ENCODE peak calls at places on chromosome 10, in four cellular contexts. R is HepG2, U is K562, G is GM12878. B is an unnamed sample.

GRCh38 chr10:36220122-36220521 is 578.0 kb upstream of the FZD8 start:
- DNase-seq in R (no peak), U (no peak), G (no peak), B (no peak)

GRCh38 chr10:69829792-69830191 is 28.1 kb downstream of the COL13A1 start:
- DNase-seq in R (no peak), U (no peak), G (no peak), B (no peak)

GRCh38 chr10:102231357-102232318 is 5.5 kb downstream of the ELOVL3 start:
- DNase-seq in R (peak), U (peak), G (no peak), B (peak)

GRCh38 chr10:112898540-112899395 is 51.3 kb upstream of the TCF7L2 start:
- DNase-seq in R (peak), U (no peak), G (no peak), B (no peak)

GRCh38 chr10:123761666-123762230 is 95.6 kb downstream of the GPR26 start:
- DNase-seq in R (no peak), U (no peak), G (no peak), B (no peak)

GRCh38 chr10:28509286-28509685 is 23.6 kb upstream of the WAC start:
- DNase-seq in R (no peak), U (no peak), G (no peak), B (no peak)

GRCh38 chr10:34127676-34128075 is 687.4 kb downstream of the PARD3 start:
- DNase-seq in R (no peak), U (no peak), G (no peak), B (no peak)

GRCh38 chr10:80161321-80162084 is 29.0 kb downstream of the PLAC9 start:
- DNase-seq in R (peak), U (peak), G (no peak), B (peak)

GRCh38 chr10:36534471-36535002 is 590.9 kb upstream of the ANKRD30A start:
- DNase-seq in R (no peak), U (no peak), G (no peak), B (no peak)

GRCh38 chr10:34906021-34906965 is 91.2 kb upstream of the PARD3 start:
- DNase-seq in R (peak), U (no peak), G (no peak), B (peak)

GRCh38 chr10:79904671-79905321 is 44.1 kb downstream of the SFTPD start:
- DNase-seq in R (no peak), U (peak), G (no peak), B (peak)

GRCh38 chr10:72653383-72654096 is 27.7 kb upstream of the MICU1 start:
- DNase-seq in R (no peak), U (no peak), G (no peak), B (no peak)

GRCh38 chr10:14751576-14752330 is 22.9 kb downstream of the FAM107B start:
- DNase-seq in R (no peak), U (no peak), G (no peak), B (no peak)

GRCh38 chr10:125083576-125083920 is 76.8 kb downstream of the CTBP2 start:
- DNase-seq in R (no peak), U (no peak), G (no peak), B (no peak)

GRCh38 chr10:101695404-101695732 is 398 bp upstream of the FBXW4 start:
- DNase-seq in R (no peak), U (no peak), G (no peak), B (no peak)

GRCh38 chr10:43852141-43852540 is 203.5 kb upstream of the ZNF32 start:
- DNase-seq in R (no peak), U (no peak), G (no peak), B (no peak)

GRCh38 chr10:35237766-35238512 is 98.4 kb upstream of the CCNY start:
- DNase-seq in R (peak), U (no peak), G (no peak), B (no peak)

GRCh38 chr10:99849525-99849924 is 67.1 kb downstream of the ABCC2 start:
- DNase-seq in R (peak), U (no peak), G (no peak), B (no peak)

GRCh38 chr10:78757542-78757941 is 311.2 kb upstream of the ZMIZ1 start:
- DNase-seq in R (no peak), U (no peak), G (no peak), B (no peak)

GRCh38 chr10:79202188-79203013 is 133.6 kb downstream of the ZMIZ1 start:
- DNase-seq in R (peak), U (peak), G (no peak), B (peak)

GRCh38 chr10:122648599-122649428 is 50.8 kb downstream of the C10orf120 start:
- DNase-seq in R (peak), U (peak), G (no peak), B (peak)

GRCh38 chr10:72379062-72379461 is 24.3 kb upstream of the DNAJB12 start:
- DNase-seq in R (no peak), U (no peak), G (no peak), B (no peak)

GRCh38 chr10:112774808-112775207 is 175.2 kb upstream of the TCF7L2 start:
- DNase-seq in R (no peak), U (no peak), G (no peak), B (no peak)

GRCh38 chr10:83871486-83872081 is 267.7 kb upstream of the GHITM start:
- DNase-seq in R (peak), U (peak), G (peak), B (peak)

GRCh38 chr10:86387221-86387794 is 20.7 kb upstream of the GRID1 start:
- DNase-seq in R (no peak), U (no peak), G (no peak), B (no peak)

GRCh38 chr10:11225935-11226334 is 208.3 kb downstream of the CELF2 start:
- DNase-seq in R (no peak), U (peak), G (no peak), B (no peak)

GRCh38 chr10:104791471-104791870 is 150.4 kb downstream of the SORCS3 start:
- DNase-seq in R (no peak), U (no peak), G (no peak), B (no peak)

GRCh38 chr10:94038024-94038423 is 44.3 kb downstream of the PLCE1 start:
- DNase-seq in R (no peak), U (no peak), G (no peak), B (no peak)

GRCh38 chr10:51108404-51108803 is 34.1 kb downstream of the PRKG1 start:
- DNase-seq in R (no peak), U (no peak), G (no peak), B (no peak)

GRCh38 chr10:119653209-119653608 is 2.0 kb downstream of the BAG3 start:
- DNase-seq in R (no peak), U (no peak), G (no peak), B (no peak)

GRCh38 chr10:119655566-119656001 is 4.4 kb downstream of the BAG3 start:
- DNase-seq in R (no peak), U (no peak), G (no peak), B (no peak)

GRCh38 chr10:119652361-119652760 is 1.2 kb downstream of the BAG3 start:
- DNase-seq in R (peak), U (no peak), G (no peak), B (peak)

GRCh38 chr10:119656760-119657159 is 5.6 kb downstream of the BAG3 start:
- DNase-seq in R (no peak), U (no peak), G (no peak), B (no peak)

GRCh38 chr10:119654540-119654939 is 3.4 kb downstream of the BAG3 start:
- DNase-seq in R (peak), U (no peak), G (no peak), B (no peak)
- TF ChIP-seq BHLHE40 in R (no peak), U (no peak), G (no peak), B (no peak)

DNA sequence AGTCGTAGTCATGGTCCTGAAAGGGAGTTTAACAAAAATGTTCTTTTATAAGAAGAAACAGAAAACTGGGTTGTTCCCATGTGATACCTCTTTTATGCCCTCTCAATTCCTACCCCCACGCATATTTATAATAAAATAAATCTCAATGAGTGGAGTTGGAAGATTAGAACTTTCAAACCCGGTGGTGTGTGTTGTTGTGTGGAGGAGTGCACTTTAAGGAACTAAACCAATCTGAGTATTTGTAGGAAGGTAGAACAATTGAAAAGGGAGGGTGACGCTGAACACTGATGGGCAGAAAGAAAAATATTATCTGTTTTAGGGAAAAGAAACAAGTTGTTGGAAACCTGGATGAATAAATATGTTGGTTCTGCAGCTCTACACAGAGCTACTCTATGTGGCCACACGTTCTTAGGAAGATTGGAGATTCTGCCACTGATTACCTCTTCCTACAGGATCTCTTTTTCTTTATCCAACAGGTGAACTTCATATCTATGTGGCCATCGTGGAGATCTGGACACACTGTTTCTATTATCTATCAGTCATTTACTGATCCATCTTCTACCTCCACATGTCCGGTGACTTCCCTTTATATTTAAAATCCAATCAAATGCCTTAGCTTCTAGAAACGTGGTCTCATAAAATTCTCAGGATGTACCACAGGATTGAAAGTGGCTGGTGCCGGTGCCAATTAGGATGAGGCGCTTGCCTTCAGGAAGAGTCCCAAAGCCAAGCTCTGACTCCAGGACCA is 13.0 kb upstream of the GATA3 start:
- DNase-seq in R (no peak), U (no peak), G (no peak), B (no peak)
- TF ChIP-seq FOXK2 in R (no peak), U (no peak), G (no peak), B (no peak)

GRCh38 chr10:71235808-71236207 is 23.4 kb downstream of the UNC5B start:
- DNase-seq in R (no peak), U (no peak), G (no peak), B (no peak)
- TF ChIP-seq FOXM1 in R (no peak), U (no peak), G (no peak), B (no peak)

GRCh38 chr10:129769381-129770116 is 194.5 kb downstream of the EBF3 start:
- DNase-seq in R (no peak), U (no peak), G (no peak), B (no peak)

GRCh38 chr10:129767751-129768150 is 196.3 kb downstream of the EBF3 start:
- DNase-seq in R (no peak), U (no peak), G (no peak), B (no peak)

GRCh38 chr10:129770286-129770685 is 193.8 kb downstream of the EBF3 start:
- DNase-seq in R (no peak), U (no peak), G (no peak), B (no peak)

GRCh38 chr10:129766611-129767550 is 197.2 kb downstream of the EBF3 start:
- DNase-seq in R (no peak), U (no peak), G (no peak), B (no peak)

DNA sequence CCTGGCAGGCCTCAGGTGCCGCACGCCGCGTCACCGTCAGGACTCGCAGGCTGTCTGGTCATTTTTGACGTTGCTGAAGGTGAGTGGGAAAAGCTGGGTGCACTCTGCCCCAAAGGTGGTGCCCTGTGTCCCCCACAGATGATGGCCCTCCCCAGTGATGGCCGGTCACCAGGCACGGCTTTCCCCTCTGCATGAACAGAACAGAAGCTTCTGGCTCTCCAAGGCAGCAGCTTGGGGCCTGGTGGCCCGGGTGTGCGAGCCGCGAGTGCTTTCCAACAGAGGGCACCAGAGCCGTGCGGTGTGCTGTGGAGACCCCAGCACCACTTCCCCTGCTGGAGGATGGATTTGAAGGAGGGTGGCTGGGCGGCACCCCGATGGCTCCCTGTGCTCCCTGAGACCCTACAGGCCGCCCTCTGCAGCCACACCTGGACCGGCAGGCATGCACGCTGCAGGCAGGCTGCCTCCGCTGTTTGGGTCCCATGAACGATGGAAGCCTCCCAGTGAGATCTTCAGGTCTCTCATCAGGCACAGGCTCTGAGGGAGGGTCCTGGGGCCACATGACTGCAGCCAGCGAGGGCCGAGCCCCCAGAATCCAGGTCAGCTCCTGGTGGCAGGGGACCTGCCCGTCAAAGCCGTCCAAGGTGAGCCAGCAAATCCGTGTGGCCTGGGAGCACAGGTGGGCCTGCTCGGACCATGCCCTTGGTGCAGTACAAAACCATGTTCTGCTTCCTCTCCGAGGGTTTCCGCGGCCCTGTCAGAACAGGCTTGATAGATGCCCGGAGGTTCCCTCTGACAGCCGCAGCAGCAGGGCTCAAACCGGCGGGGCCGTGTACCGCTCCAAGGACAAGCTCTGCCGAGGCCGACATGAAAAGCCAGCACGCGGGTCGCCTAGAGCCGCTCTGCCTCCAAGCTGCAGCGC is 195.4 kb downstream of the EBF3 start:
- DNase-seq in R (no peak), U (no peak), G (no peak), B (no peak)
- TF ChIP-seq BHLHE40 in R (no peak), U (no peak), G (no peak), B (no peak)

DNA sequence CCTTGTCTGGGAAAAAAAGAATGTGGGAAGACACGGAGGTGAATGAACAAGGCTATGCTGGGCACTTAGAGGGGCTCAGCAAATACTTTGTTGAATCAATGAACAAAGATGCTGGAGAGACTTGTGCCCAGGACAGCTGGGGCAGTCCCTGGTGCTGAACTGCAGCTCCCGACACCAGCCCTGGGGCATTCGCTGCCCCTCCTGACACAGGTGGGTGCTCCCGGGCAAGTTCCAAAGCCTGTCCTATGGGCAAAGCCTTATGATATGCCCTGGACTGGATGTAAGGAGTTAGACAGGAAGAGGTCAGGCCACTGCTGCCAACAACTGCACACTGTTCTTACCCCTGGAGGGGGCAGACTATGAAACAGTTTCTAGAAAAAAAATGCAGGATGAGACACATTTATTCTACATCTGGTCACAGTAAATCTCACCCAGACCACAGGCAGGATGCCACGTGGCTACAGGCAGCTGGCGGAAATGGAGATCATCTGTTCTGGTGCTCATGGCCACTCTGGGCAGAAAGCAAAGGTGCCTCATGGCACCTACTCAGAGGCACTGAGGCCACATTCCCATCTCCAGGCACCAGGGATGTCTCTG is 21.9 kb upstream of the FRAT2 start:
- DNase-seq in R (no peak), U (no peak), G (no peak), B (no peak)
- TF ChIP-seq FOXK2 in R (no peak), U (no peak), G (no peak), B (no peak)

GRCh38 chr10:985361-985760 is 2.9 kb upstream of the GTPBP4 start:
- DNase-seq in R (no peak), U (no peak), G (no peak), B (no peak)

GRCh38 chr10:986137-986825 is 2.0 kb upstream of the GTPBP4 start:
- DNase-seq in R (no peak), U (no peak), G (no peak), B (no peak)

GRCh38 chr10:987635-987905 is 664 bp upstream of the GTPBP4 start:
- DNase-seq in R (no peak), U (no peak), G (no peak), B (no peak)

GRCh38 chr10:987906-988666 is at the start of gene GTPBP4:
- DNase-seq in R (peak), U (peak), G (peak), B (peak)

GRCh38 chr10:986881-987634 is 1.2 kb upstream of the GTPBP4 start:
- DNase-seq in R (no peak), U (no peak), G (no peak), B (no peak)
- TF ChIP-seq FOXM1 in R (no peak), U (no peak), G (no peak), B (no peak)

B was measured in HEK293T.